ENCODE peak calls at places on chromosome 13, in six cellular contexts. V, R, E, T, Q and M are unnamed samples. For H3K9me3 and H3K4me1, the result is how much of the 10 kb centered on the place peaks cover.

GRCh38 chr13:75135325-75135825 is 346.6 kb downstream of the TBC1D4 start:
- DNase-seq in V (no peak), R (peak), E (peak), T (no peak), Q (no peak), M (no peak)

GRCh38 chr13:36135876-36136275 is 4.7 kb upstream of the DCLK1 start:
- DNase-seq in V (no peak), R (no peak), E (no peak), T (no peak), Q (no peak), M (no peak)

GRCh38 chr13:80408270-80408669 is 67.3 kb upstream of the SPRY2 start:
- DNase-seq in V (no peak), R (no peak), E (no peak), T (peak), Q (no peak), M (no peak)

GRCh38 chr13:98868932-98869331 is 108.9 kb downstream of the DOCK9 start:
- DNase-seq in V (no peak), R (no peak), E (no peak), T (no peak), Q (no peak), M (no peak)

GRCh38 chr13:77779461-77780272 is 82.2 kb downstream of the SLAIN1 start:
- DNase-seq in V (peak), R (peak), E (peak), T (peak), Q (peak), M (no peak)

GRCh38 chr13:97849305-97849704 is 104.2 kb upstream of the IPO5 start:
- DNase-seq in V (no peak), R (peak), E (peak), T (no peak), Q (no peak), M (no peak)

GRCh38 chr13:76226941-76227340 is 590.8 kb downstream of the LMO7 start:
- DNase-seq in V (no peak), R (no peak), E (peak), T (no peak), Q (no peak), M (no peak)

GRCh38 chr13:49791214-49791752 is 1.2 kb downstream of the KPNA3 start:
- DNase-seq in V (no peak), R (peak), E (peak), T (peak), Q (no peak), M (no peak)

GRCh38 chr13:113116206-113116800 is 6.3 kb upstream of the F10 start:
- DNase-seq in V (no peak), R (no peak), E (no peak), T (no peak), Q (no peak), M (no peak)

GRCh38 chr13:82740442-82740841 is 1141.8 kb downstream of the SLITRK1 start:
- DNase-seq in V (no peak), R (no peak), E (no peak), T (no peak), Q (no peak), M (no peak)

GRCh38 chr13:112702983-112703379 is 13.1 kb downstream of the ATP11A start:
- DNase-seq in V (no peak), R (no peak), E (no peak), T (no peak), Q (no peak), M (no peak)

GRCh38 chr13:47893527-47893926 is 107.5 kb downstream of the SUCLA2 start:
- DNase-seq in V (no peak), R (no peak), E (no peak), T (no peak), Q (no peak), M (no peak)

GRCh38 chr13:34145061-34145460 is 327.1 kb downstream of the RFC3 start:
- DNase-seq in V (no peak), R (no peak), E (no peak), T (no peak), Q (no peak), M (no peak)

GRCh38 chr13:98632971-98633370 is 56.1 kb upstream of the STK24 start:
- DNase-seq in V (no peak), R (peak), E (peak), T (no peak), Q (no peak), M (no peak)

GRCh38 chr13:88919970-88920628 is 1248.9 kb downstream of the SLITRK5 start:
- DNase-seq in V (no peak), R (no peak), E (no peak), T (no peak), Q (no peak), M (no peak)

GRCh38 chr13:104006625-104007061 is 940.4 kb upstream of the SLC10A2 start:
- DNase-seq in V (no peak), R (peak), E (peak), T (no peak), Q (no peak), M (no peak)

GRCh38 chr13:25977216-25977615 is 74.6 kb downstream of the SHISA2 start:
- DNase-seq in V (peak), R (no peak), E (no peak), T (peak), Q (no peak), M (no peak)

GRCh38 chr13:110925023-110925608 is 10.2 kb upstream of the ANKRD10 start:
- DNase-seq in V (no peak), R (peak), E (no peak), T (no peak), Q (peak), M (no peak)

GRCh38 chr13:105220886-105221285 is 1314.6 kb downstream of the EFNB2 start:
- DNase-seq in V (no peak), R (peak), E (peak), T (no peak), Q (no peak), M (no peak)

GRCh38 chr13:19957320-19958118 is 1.0 kb upstream of the ZMYM2 start:
- DNase-seq in V (no peak), R (peak), E (peak), T (peak), Q (peak), M (peak)

GRCh38 chr13:30334663-30335386 is 27.5 kb upstream of the KATNAL1 start:
- DNase-seq in V (peak), R (peak), E (peak), T (peak), Q (no peak), M (no peak)

GRCh38 chr13:30329009-30329585 is 21.7 kb upstream of the KATNAL1 start:
- DNase-seq in V (no peak), R (no peak), E (no peak), T (no peak), Q (no peak), M (no peak)

GRCh38 chr13:30333601-30334000 is 26.2 kb upstream of the KATNAL1 start:
- DNase-seq in V (no peak), R (no peak), E (no peak), T (no peak), Q (no peak), M (no peak)

GRCh38 chr13:30332516-30333165 is 25.3 kb upstream of the KATNAL1 start:
- DNase-seq in V (no peak), R (no peak), E (no peak), T (no peak), Q (peak), M (no peak)

DNA sequence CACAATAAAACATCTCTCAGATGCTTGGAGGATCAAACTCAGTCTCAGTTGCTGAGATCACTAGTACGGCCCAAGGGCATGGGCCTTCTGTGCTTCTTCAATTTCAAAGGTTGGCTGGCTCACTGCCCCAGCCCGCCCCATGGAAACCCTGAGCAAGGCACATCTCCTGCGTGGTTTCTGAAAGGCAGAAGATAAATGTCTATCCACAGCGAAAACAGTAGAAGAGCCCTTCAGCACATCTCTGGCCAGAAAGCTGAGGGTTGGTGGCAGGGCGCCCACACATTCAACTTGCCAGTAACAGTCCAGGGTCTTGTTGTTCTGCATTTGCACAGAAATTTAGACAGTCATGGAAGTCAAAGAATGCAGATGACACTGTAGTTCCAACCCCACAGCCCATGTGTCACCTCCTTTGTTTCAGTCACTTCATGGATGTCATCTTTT is 24.0 kb upstream of the KATNAL1 start:
- DNase-seq in V (no peak), R (no peak), E (no peak), T (peak), Q (peak), M (no peak)
- H3K4me3 ChIP-seq in V (no peak), R (no peak), E (no peak), T (no peak), Q (no peak), M (no peak)

GRCh38 chr13:40875583-40875982 is 86.2 kb downstream of the SLC25A15 start:
- DNase-seq in V (no peak), R (no peak), E (no peak), T (no peak), Q (no peak), M (no peak)

GRCh38 chr13:40876020-40876738 is 86.8 kb downstream of the SLC25A15 start:
- DNase-seq in V (no peak), R (no peak), E (no peak), T (no peak), Q (no peak), M (no peak)

GRCh38 chr13:40878321-40878720 is 88.9 kb downstream of the SLC25A15 start:
- DNase-seq in V (no peak), R (no peak), E (peak), T (no peak), Q (no peak), M (no peak)

GRCh38 chr13:40875048-40875447 is 85.6 kb downstream of the SLC25A15 start:
- DNase-seq in V (no peak), R (no peak), E (no peak), T (no peak), Q (no peak), M (no peak)

GRCh38 chr13:40874138-40874776 is 84.8 kb downstream of the SLC25A15 start:
- DNase-seq in V (no peak), R (peak), E (no peak), T (no peak), Q (no peak), M (no peak)
- H3K9me3 ChIP-seq in V (under half), R (under half), E (under half), T (under half), Q (under half), M (half or more)

DNA sequence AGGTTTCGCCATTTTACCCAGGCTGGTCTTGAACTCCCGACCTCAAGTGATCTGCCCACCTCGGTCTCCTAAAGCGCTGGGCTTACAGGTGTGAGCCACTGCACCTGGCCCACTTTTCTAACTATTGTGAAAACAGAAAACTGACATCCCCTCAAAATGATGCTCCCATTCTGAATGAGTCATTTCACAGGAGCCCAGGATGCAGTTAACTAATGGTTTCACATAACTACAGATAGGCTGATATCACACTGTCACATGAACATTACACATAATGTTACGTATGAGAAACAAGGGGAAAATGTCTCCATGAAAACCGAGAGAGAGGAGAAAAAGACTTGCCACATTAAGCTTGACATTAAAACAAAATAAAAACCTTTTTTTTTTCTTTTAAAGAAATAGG is 37.5 kb downstream of the N4BP2L2 start:
- DNase-seq in V (no peak), R (no peak), E (peak), T (no peak), Q (no peak), M (no peak)
- H3K4me1 ChIP-seq in V (under half), R (under half), E (under half), T (under half), Q (under half), M (under half)

GRCh38 chr13:99969368-99969933 is 2.1 kb downstream of the ZIC5 start:
- DNase-seq in V (no peak), R (no peak), E (no peak), T (no peak), Q (no peak), M (no peak)
- H3K4me3 ChIP-seq in V (peak), R (peak), E (no peak), T (no peak), Q (no peak), M (peak)

DNA sequence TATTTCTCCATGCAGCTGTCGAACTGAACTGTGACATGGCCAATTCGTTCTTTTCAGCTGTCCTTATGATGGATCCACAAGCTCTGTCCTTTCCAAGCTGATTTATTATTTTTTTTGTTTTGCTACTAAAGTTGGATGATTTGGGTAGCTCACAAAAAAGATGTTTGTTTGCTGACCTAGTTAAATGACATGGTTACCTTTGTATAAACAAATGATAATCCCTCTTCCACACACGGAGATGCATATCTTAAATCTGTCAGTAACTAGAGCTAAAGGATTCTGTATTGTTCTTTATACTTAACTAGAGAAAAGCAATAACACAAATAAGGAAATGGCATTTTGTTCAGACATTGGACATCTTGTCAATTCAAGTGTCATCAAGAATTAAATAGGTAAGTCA is 884.4 kb upstream of the PCDH20 start:
- DNase-seq in V (no peak), R (no peak), E (no peak), T (no peak), Q (no peak), M (no peak)
- H3K9me3 ChIP-seq in V (under half), R (under half), E (under half), T (under half), Q (under half), M (under half)

GRCh38 chr13:28659611-28659970 is 661 bp downstream of the POMP start:
- DNase-seq in V (no peak), R (peak), E (peak), T (no peak), Q (no peak), M (no peak)
- H3K4me1 ChIP-seq in V (under half), R (under half), E (under half), T (under half), Q (under half), M (under half)